ENCODE peak calls at places on chromosome 9, in six cellular contexts. S is fibroblast of lung, U is nephron progenitor cell, N is HFFc6, V is endothelial cell, I is AG09319. F is an unnamed sample.

GRCh38 chr9:70066874-70067273 is 23.2 kb downstream of the MAMDC2 start:
- DNase-seq in U (no peak), I (no peak), N (no peak), S (no peak), V (no peak), F (no peak)

GRCh38 chr9:12463641-12464040 is 229.5 kb upstream of the TYRP1 start:
- DNase-seq in I (no peak), N (no peak), V (no peak), S (no peak), U (no peak), F (no peak)

GRCh38 chr9:98323051-98323830 is 67.8 kb upstream of the TBC1D2 start:
- DNase-seq in N (no peak), S (no peak), V (no peak), I (no peak), U (no peak), F (no peak)

GRCh38 chr9:79390077-79390673 is 181.6 kb upstream of the TLE4 start:
- DNase-seq in I (no peak), V (no peak), N (peak), S (peak), U (no peak), F (no peak)

GRCh38 chr9:7841831-7842230 is 42.3 kb upstream of the DMAC1 start:
- DNase-seq in U (no peak), V (no peak), I (no peak), S (no peak), N (no peak), F (no peak)

GRCh38 chr9:115232375-115232774 is 114.4 kb upstream of the TNC start:
- DNase-seq in U (no peak), I (no peak), N (no peak), S (no peak), V (no peak), F (no peak)

GRCh38 chr9:117187498-117187897 is 227.4 kb downstream of the ASTN2 start:
- DNase-seq in I (no peak), S (no peak), N (no peak), U (no peak), V (no peak), F (no peak)

GRCh38 chr9:110828148-110828730 is 159.6 kb downstream of the MUSK start:
- DNase-seq in I (peak), V (no peak), S (peak), U (no peak), N (peak), F (no peak)

GRCh38 chr9:83688921-83689320 is 18.8 kb downstream of the UBQLN1 start:
- DNase-seq in S (no peak), U (no peak), I (no peak), V (no peak), N (no peak), F (no peak)

GRCh38 chr9:88659126-88659525 is 124.1 kb downstream of the NXNL2 start:
- DNase-seq in N (no peak), I (no peak), S (no peak), U (no peak), V (no peak), F (no peak)

GRCh38 chr9:96883922-96884321 is 29.6 kb upstream of the ZNF782 start:
- DNase-seq in S (no peak), U (no peak), I (no peak), N (no peak), V (no peak), F (no peak)

GRCh38 chr9:70013598-70014196 is 30.0 kb upstream of the MAMDC2 start:
- DNase-seq in I (peak), U (no peak), S (peak), V (no peak), N (peak), F (no peak)

GRCh38 chr9:69542942-69543704 is 129.0 kb downstream of the APBA1 start:
- DNase-seq in N (no peak), I (no peak), U (peak), V (no peak), S (no peak), F (no peak)

GRCh38 chr9:98810106-98810840 is 2.8 kb downstream of the GALNT12 start:
- DNase-seq in V (no peak), S (no peak), N (no peak), U (no peak), I (no peak), F (no peak)

GRCh38 chr9:135303865-135304499 is 175.6 kb upstream of the PPP1R26 start:
- DNase-seq in U (no peak), V (no peak), I (no peak), N (no peak), S (no peak), F (no peak)

GRCh38 chr9:76266649-76267627 is 127.3 kb downstream of the RFK start:
- DNase-seq in N (no peak), I (no peak), U (no peak), S (no peak), V (no peak), F (no peak)

GRCh38 chr9:111050819-111051218 is 12.5 kb upstream of the LPAR1 start:
- DNase-seq in N (no peak), I (no peak), S (peak), U (no peak), V (no peak), F (no peak)

GRCh38 chr9:93591706-93592388 is 15.5 kb downstream of the PHF2 start:
- DNase-seq in N (no peak), U (no peak), V (no peak), S (no peak), I (no peak), F (no peak)

GRCh38 chr9:37827483-37828165 is 27.0 kb downstream of the DCAF10 start:
- DNase-seq in V (no peak), S (no peak), I (no peak), U (no peak), N (no peak), F (no peak)

DNA sequence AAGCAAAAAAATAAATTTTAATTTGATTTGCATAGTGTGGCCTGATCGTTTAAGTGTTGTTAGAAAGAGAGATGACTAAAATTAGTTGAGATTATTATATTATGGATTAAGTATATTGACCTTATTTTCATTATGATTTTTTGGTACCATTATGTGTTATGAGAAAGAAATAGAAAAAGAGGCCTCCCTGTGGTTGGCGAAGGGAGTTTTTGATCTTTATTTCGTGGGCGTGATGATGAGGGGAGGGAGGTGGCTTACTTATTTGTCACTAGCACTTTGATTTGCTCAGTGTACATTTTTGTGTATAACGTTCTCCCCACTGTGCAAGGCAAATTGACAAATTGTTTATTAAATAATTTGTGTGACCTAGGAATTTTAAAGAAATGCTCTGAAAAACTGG is 2.8 kb downstream of the DAPK1 start:
- DNase-seq in V (no peak), U (no peak), N (no peak), I (no peak), S (no peak), F (no peak)
- TF ChIP-seq CTCF in V (no peak), U (no peak), N (no peak), I (no peak), S (no peak), F (no peak)

GRCh38 chr9:123960366-123960765 is 30.4 kb upstream of the DENND1A start:
- DNase-seq in V (no peak), U (no peak), I (no peak), S (no peak), N (no peak), F (no peak)
- TF ChIP-seq CTCF in V (peak), U (no peak), I (no peak), S (no peak), N (peak), F (peak)

DNA sequence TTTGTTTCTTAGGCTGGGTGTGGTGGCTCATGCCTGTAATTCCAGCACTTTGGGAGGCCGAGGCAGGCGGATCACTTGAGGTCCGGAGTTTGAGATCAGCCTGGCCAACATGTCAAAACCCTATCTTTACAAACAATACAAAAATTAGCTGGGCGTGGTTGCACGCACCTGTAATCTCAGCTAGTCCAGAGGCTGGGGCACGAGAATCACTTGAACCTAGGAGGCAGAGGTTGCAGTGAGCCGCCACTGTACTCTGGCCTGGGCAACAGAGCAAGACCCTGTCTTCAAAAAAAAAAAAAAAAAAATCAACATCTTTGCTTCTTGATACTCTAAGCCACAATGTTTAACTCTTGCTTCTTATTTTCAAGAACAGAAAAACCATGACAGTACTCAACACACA is 16.1 kb downstream of the UBAP2 start:
- DNase-seq in V (no peak), N (no peak), U (no peak), I (no peak), S (no peak), F (no peak)
- TF ChIP-seq CTCF in V (no peak), N (no peak), U (no peak), I (no peak), S (no peak), F (no peak)

GRCh38 chr9:74006935-74007334 is 490.2 kb upstream of the RORB start:
- DNase-seq in I (no peak), V (no peak), S (no peak), U (no peak), N (no peak), F (no peak)
- TF ChIP-seq CTCF in I (peak), V (no peak), S (no peak), U (no peak), N (no peak), F (no peak)

GRCh38 chr9:101514056-101514455 is 19.6 kb upstream of the RNF20 start:
- DNase-seq in V (no peak), U (no peak), N (peak), I (no peak), S (no peak), F (no peak)
- TF ChIP-seq CTCF in V (no peak), U (no peak), N (no peak), I (no peak), S (no peak), F (no peak)

GRCh38 chr9:132443951-132444615 is 34.1 kb downstream of the CFAP77 start:
- DNase-seq in S (no peak), V (no peak), U (no peak), N (no peak), I (no peak), F (no peak)

GRCh38 chr9:132451276-132451675 is 41.3 kb downstream of the CFAP77 start:
- DNase-seq in U (no peak), S (no peak), N (no peak), V (no peak), I (no peak), F (no peak)

GRCh38 chr9:132446887-132447286 is 36.9 kb downstream of the CFAP77 start:
- DNase-seq in I (no peak), S (no peak), N (no peak), V (no peak), U (no peak), F (no peak)

DNA sequence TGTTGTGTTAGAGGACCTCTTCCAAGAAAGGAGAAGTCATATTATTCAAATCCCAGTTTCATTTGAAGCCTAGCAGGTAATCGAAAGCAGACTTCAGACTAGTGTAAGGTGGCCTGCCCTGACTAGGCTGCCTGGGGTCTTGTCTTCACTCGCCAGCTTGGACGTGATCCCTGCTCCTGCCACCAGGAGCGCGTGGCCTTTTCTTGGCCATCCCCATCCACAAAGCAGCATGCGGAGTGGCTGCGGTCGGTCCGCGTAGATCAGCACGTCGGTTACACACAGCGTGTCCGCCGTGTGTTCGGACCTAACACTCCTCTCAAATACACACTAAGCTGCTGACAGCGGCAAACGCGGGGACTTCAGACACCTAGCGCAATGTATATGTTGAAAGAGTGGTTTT is 37.3 kb downstream of the CFAP77 start:
- DNase-seq in U (peak), S (no peak), N (no peak), I (no peak), V (peak), F (peak)
- TF ChIP-seq CTCF in U (peak), S (no peak), N (peak), I (no peak), V (peak), F (peak)

GRCh38 chr9:133201424-133202144 is 7.5 kb downstream of the OBP2B start:
- DNase-seq in U (no peak), N (no peak), S (no peak), I (no peak), V (no peak), F (no peak)

GRCh38 chr9:133202688-133203453 is 6.2 kb downstream of the OBP2B start:
- DNase-seq in U (no peak), S (no peak), V (no peak), I (no peak), N (no peak), F (no peak)

GRCh38 chr9:133200631-133201030 is 8.4 kb downstream of the OBP2B start:
- DNase-seq in N (no peak), V (no peak), S (no peak), I (no peak), U (no peak), F (no peak)

GRCh38 chr9:133202145-133202513 is 6.9 kb downstream of the OBP2B start:
- DNase-seq in S (no peak), U (no peak), I (no peak), V (no peak), N (no peak), F (no peak)

GRCh38 chr9:133199648-133200321 is 9.3 kb downstream of the OBP2B start:
- DNase-seq in V (no peak), N (no peak), U (no peak), S (no peak), I (no peak), F (no peak)
- TF ChIP-seq CTCF in V (no peak), N (no peak), U (no peak), S (no peak), I (peak), F (no peak)

DNA sequence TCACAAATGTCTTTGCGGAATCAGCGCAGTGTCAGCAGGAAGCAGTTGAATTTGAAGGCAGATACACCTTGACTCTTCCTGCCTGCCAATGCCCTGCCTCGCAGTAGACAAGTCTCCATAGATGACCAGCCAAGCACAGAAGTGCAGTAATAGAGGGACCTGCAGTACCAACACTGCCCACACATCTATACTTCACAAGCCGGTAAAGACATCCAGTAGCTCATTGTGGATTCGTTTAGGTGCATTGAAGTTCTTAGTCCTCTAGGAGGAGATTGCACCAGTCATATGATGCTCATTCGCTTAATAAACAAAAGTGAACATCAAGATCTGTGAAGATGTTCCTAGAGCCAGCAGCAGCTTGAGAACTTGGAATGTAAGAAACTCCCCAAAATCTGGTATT is 7.1 kb upstream of the IFNA2 start:
- DNase-seq in N (peak), U (no peak), V (peak), I (no peak), S (no peak), F (no peak)
- TF ChIP-seq CTCF in N (peak), U (peak), V (peak), I (no peak), S (no peak), F (peak)

DNA sequence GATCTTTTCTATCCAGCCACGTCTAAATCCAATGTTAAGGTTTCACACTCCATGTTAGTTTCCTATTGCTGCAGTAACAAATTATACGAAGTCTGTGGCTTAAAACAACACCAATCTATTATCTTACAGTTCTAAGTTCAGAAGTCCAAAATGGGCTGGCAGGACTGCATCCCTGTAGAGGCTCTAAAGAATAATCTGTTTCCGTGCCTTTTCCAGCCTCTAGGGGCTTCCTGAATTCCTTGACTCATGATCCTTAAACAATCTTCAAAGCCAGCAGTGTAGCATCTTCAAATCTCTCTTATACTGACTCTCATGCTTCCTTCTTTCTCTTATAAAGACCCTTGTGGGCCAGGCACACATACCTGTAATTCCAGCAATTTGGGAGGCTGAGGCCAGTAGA is 6.8 kb downstream of the PLGRKT start:
- DNase-seq in U (no peak), S (no peak), I (no peak), V (no peak), N (no peak), F (no peak)
- TF ChIP-seq CTCF in U (no peak), S (no peak), I (no peak), V (no peak), N (peak), F (no peak)

GRCh38 chr9:14770592-14770991 is 48.1 kb upstream of the CER1 start:
- DNase-seq in N (no peak), S (no peak), U (no peak), V (no peak), I (no peak), F (no peak)

GRCh38 chr9:14768561-14769234 is 46.2 kb upstream of the CER1 start:
- DNase-seq in U (peak), V (peak), N (peak), I (peak), S (peak), F (peak)

GRCh38 chr9:14766299-14766698 is 43.8 kb upstream of the CER1 start:
- DNase-seq in I (peak), S (no peak), N (peak), U (no peak), V (no peak), F (no peak)

GRCh38 chr9:14769235-14769580 is 46.7 kb upstream of the CER1 start:
- DNase-seq in U (no peak), S (peak), N (peak), I (no peak), V (peak), F (no peak)
- TF ChIP-seq CTCF in U (no peak), S (peak), N (no peak), I (no peak), V (no peak), F (peak)